ENCODE peak calls at places on chromosomes 12 and 14, in nine cellular contexts. U is adipocyte; B is lung microvascular endothelial cell; I is sigmoid colon; O is T follicular helper cell; M is WTC11; G is substantia nigra; C is SW 1271; K is activated naive CD8-positive, alpha-beta T cell treated with anti-CD3 and anti-CD28 coated beads for 36 hours. S is an unnamed sample.

GRCh38 chr12:13959131-13959734 is 22.2 kb downstream of the GRIN2B start:
- DNase-seq in U (no peak), B (no peak), I (no peak), O (no peak), M (peak), G (no peak), C (no peak), K (no peak), S (no peak)

GRCh38 chr12:71938728-71939385 is at the start of gene TPH2:
- DNase-seq in U (peak), B (peak), I (no peak), O (peak), M (peak), G (no peak), C (no peak), K (peak), S (peak)

GRCh38 chr14:21454843-21455550 is 926 bp downstream of the CHD8 start:
- DNase-seq in U (no peak), B (peak), I (no peak), O (no peak), M (no peak), G (no peak), C (no peak), K (no peak), S (no peak)

GRCh38 chr12:62808166-62808879 is 126.6 kb downstream of the PPM1H start:
- DNase-seq in U (no peak), B (no peak), I (no peak), O (no peak), M (no peak), G (no peak), C (no peak), K (peak), S (peak)

GRCh38 chr12:131830335-131831020 is 2.3 kb downstream of the MMP17 start:
- DNase-seq in U (peak), B (peak), I (peak), O (no peak), M (peak), G (peak), C (peak), K (peak), S (peak)

GRCh38 chr12:1629338-1630080 is 478 bp downstream of the WNT5B start:
- DNase-seq in U (no peak), B (no peak), I (no peak), O (no peak), M (peak), G (no peak), C (no peak), K (no peak), S (no peak)

GRCh38 chr12:9348906-9349518 is 140.8 kb upstream of the PZP start:
- DNase-seq in U (no peak), B (no peak), I (no peak), O (no peak), M (no peak), G (no peak), C (no peak), K (no peak), S (no peak)

GRCh38 chr12:114450511-114451300 is 44.8 kb upstream of the TBX5 start:
- DNase-seq in U (no peak), B (no peak), I (no peak), O (no peak), M (no peak), G (no peak), C (no peak), K (no peak), S (no peak)

GRCh38 chr12:121926874-121927706 is 8.7 kb downstream of the CFAP251 start:
- DNase-seq in U (no peak), B (no peak), I (no peak), O (no peak), M (no peak), G (no peak), C (no peak), K (no peak), S (no peak)

GRCh38 chr14:54758041-54758440 is 144.6 kb downstream of the GCH1 start:
- DNase-seq in U (no peak), B (no peak), I (no peak), O (no peak), M (no peak), G (no peak), C (no peak), K (no peak), S (no peak)

GRCh38 chr14:101232340-101233015 is 328.8 kb upstream of the DIO3 start:
- DNase-seq in U (no peak), B (no peak), I (peak), O (no peak), M (no peak), G (no peak), C (no peak), K (no peak), S (no peak)